ENCODE peak calls at places on chromosomes 5 and 9, in five cellular contexts. G is activated CD8-positive, alpha-beta T cell treated with anti-CD3 and anti-CD28 coated beads, Interleukin-2, amount 10 ng/mL, durations not matched to agents 7 days and 5 days; A is SK-N-SH; H is frontal cortex; V is cardiac muscle cell. S is an unnamed sample.

GRCh38 chr5:169354263-169354662 is 53.3 kb upstream of the SLIT3 start:
- DNase-seq in G (no peak), A (no peak), H (no peak), V (no peak), S (no peak)

GRCh38 chr5:141788296-141788980 is 89.8 kb downstream of the PCDH1 start:
- DNase-seq in G (no peak), A (no peak), H (no peak), V (no peak), S (no peak)

GRCh38 chr5:171701138-171701537 is 84.5 kb upstream of the SMIM23 start:
- DNase-seq in G (no peak), A (no peak), H (no peak), V (no peak), S (no peak)

GRCh38 chr9:84301851-84302250 is 38.7 kb downstream of the SLC28A3 start:
- DNase-seq in G (no peak), A (no peak), H (no peak), V (peak), S (no peak)

GRCh38 chr9:72362680-72363139 is 2.3 kb downstream of the ZFAND5 start:
- DNase-seq in G (peak), A (peak), H (peak), V (peak), S (peak)

GRCh38 chr9:6869081-6869948 is 111.5 kb downstream of the KDM4C start:
- DNase-seq in G (peak), A (peak), H (no peak), V (peak), S (no peak)

GRCh38 chr9:77663754-77664153 is 15.6 kb upstream of the GNA14 start:
- DNase-seq in G (no peak), A (peak), H (no peak), V (no peak), S (no peak)

GRCh38 chr9:13721481-13722235 is 442.2 kb upstream of the MPDZ start:
- DNase-seq in G (no peak), A (no peak), H (no peak), V (peak), S (no peak)

GRCh38 chr5:1330146-1330846 is 14.6 kb downstream of the CLPTM1L start:
- DNase-seq in G (no peak), A (no peak), H (peak), V (no peak), S (no peak)

GRCh38 chr5:128035689-128036088 is 47.9 kb upstream of the SLC12A2 start:
- DNase-seq in G (no peak), A (peak), H (no peak), V (no peak), S (no peak)

GRCh38 chr9:93464876-93465275 is 11.5 kb upstream of the FAM120AOS start:
- DNase-seq in G (no peak), A (no peak), H (no peak), V (no peak), S (no peak)

GRCh38 chr9:130626249-130626982 is 38.0 kb upstream of the PRDM12 start:
- DNase-seq in G (no peak), A (no peak), H (no peak), V (no peak), S (no peak)

GRCh38 chr5:126016256-126016655 is 407.0 kb upstream of the GRAMD2B start:
- DNase-seq in G (no peak), A (peak), H (no peak), V (peak), S (no peak)

GRCh38 chr5:63962345-63962744 is at the start of gene HTR1A:
- DNase-seq in G (no peak), A (no peak), H (no peak), V (no peak), S (no peak)

GRCh38 chr9:134384811-134385479 is 58.7 kb downstream of the RXRA start:
- DNase-seq in G (no peak), A (no peak), H (peak), V (peak), S (no peak)

GRCh38 chr9:21830589-21830988 is 28.2 kb downstream of the MTAP start:
- DNase-seq in G (no peak), A (no peak), H (no peak), V (no peak), S (no peak)

GRCh38 chr9:36208521-36209253 is 18.0 kb downstream of the CLTA start:
- DNase-seq in G (no peak), A (peak), H (no peak), V (peak), S (no peak)

GRCh38 chr5:38640012-38640395 is 83.6 kb upstream of the LIFR start:
- DNase-seq in G (no peak), A (no peak), H (no peak), V (peak), S (no peak)

GRCh38 chr9:73151653-73152382 is at the start of gene ANXA1:
- DNase-seq in G (no peak), A (no peak), H (no peak), V (peak), S (peak)

GRCh38 chr5:132268698-132269551 is 11.4 kb downstream of the PDLIM4 start:
- DNase-seq in G (no peak), A (peak), H (no peak), V (no peak), S (no peak)

GRCh38 chr5:154826-155225 is 36.5 kb upstream of the LRRC14B start:
- DNase-seq in G (no peak), A (peak), H (no peak), V (no peak), S (no peak)

GRCh38 chr9:105157178-105157583 is 87.3 kb upstream of the SLC44A1 start:
- DNase-seq in G (peak), A (peak), H (peak), V (peak), S (peak)